ENCODE peak calls at places on chromosomes 4 and X, in nine cellular contexts. L, G, A, D, P, H, W, Z and K are unnamed samples.

GRCh38 chrX:292900-293897 is 12.0 kb downstream of the PLCXD1 start:
- DNase-seq in P (no peak), D (no peak), H (no peak), Z (no peak), G (no peak), A (no peak), W (no peak), L (no peak), K (no peak)

GRCh38 chrX:153723351-153724251 is 586 bp downstream of the BCAP31 start:
- DNase-seq in A (peak), L (peak), G (no peak), Z (peak), W (peak), P (peak), D (no peak), H (no peak), K (peak)

GRCh38 chr4:8341691-8342090 is 72.1 kb downstream of the HTRA3 start:
- DNase-seq in Z (no peak), D (no peak), A (peak), H (no peak), L (no peak), P (no peak), G (no peak), W (no peak), K (no peak)

GRCh38 chr4:54513231-54513630 is 144.5 kb upstream of the KIT start:
- DNase-seq in W (no peak), L (no peak), P (no peak), Z (peak), G (peak), D (no peak), H (no peak), A (no peak), K (peak)

GRCh38 chr4:79163981-79164490 is 161.8 kb downstream of the NAA11 start:
- DNase-seq in W (no peak), P (no peak), Z (no peak), G (no peak), L (no peak), H (no peak), A (no peak), D (no peak), K (no peak)

GRCh38 chr4:150679767-150680088 is 97.8 kb downstream of the MAB21L2 start:
- DNase-seq in P (no peak), G (no peak), A (no peak), Z (peak), W (no peak), D (no peak), L (no peak), H (no peak), K (no peak)

GRCh38 chrX:40105016-40105790 is 7.4 kb upstream of the BCOR start:
- DNase-seq in A (peak), H (peak), L (no peak), Z (peak), G (no peak), P (peak), D (no peak), W (no peak), K (no peak)

GRCh38 chr4:90357117-90357710 is 230.0 kb downstream of the CCSER1 start:
- DNase-seq in L (no peak), H (no peak), P (no peak), D (no peak), A (no peak), Z (peak), W (no peak), G (peak), K (peak)

GRCh38 chr4:125849869-125850268 is 535.1 kb downstream of the FAT4 start:
- DNase-seq in L (no peak), P (no peak), D (no peak), H (no peak), Z (peak), W (no peak), A (no peak), G (peak), K (peak)

GRCh38 chrX:153825042-153825441 is 5.3 kb downstream of the PDZD4 start:
- DNase-seq in W (no peak), A (peak), P (no peak), Z (no peak), G (no peak), H (no peak), D (no peak), L (no peak), K (no peak)

GRCh38 chrX:47585273-47585672 is 3.0 kb downstream of the TIMP1 start:
- DNase-seq in L (no peak), P (no peak), Z (peak), H (peak), D (no peak), W (no peak), A (no peak), G (no peak), K (no peak)

GRCh38 chr4:177671387-177671786 is 229.2 kb upstream of the AGA start:
- DNase-seq in H (no peak), Z (no peak), D (no peak), L (no peak), P (no peak), A (no peak), W (no peak), G (no peak), K (no peak)

GRCh38 chrX:116204947-116205346 is 34.4 kb downstream of the AGTR2 start:
- DNase-seq in Z (peak), D (no peak), G (no peak), W (no peak), H (no peak), P (no peak), A (no peak), L (no peak), K (peak)

GRCh38 chr4:141346144-141346543 is 125.4 kb downstream of the ZNF330 start:
- DNase-seq in P (no peak), D (no peak), A (no peak), W (no peak), G (no peak), Z (peak), L (no peak), H (no peak), K (peak)

GRCh38 chrX:105973387-105973739 is 65.2 kb downstream of the SERPINA7 start:
- DNase-seq in P (no peak), H (no peak), W (no peak), A (no peak), L (no peak), D (no peak), Z (no peak), G (no peak), K (no peak)

GRCh38 chr4:66927937-66928336 is 617.4 kb downstream of the CENPC start:
- DNase-seq in Z (no peak), W (no peak), A (no peak), P (no peak), H (no peak), G (no peak), D (no peak), L (no peak), K (no peak)

GRCh38 chrX:134603806-134604700 is 54.2 kb downstream of the PLAC1 start:
- DNase-seq in Z (peak), A (no peak), P (no peak), L (no peak), G (peak), D (no peak), W (no peak), H (no peak), K (peak)

GRCh38 chr4:98694076-98694475 is 35.7 kb upstream of the TSPAN5 start:
- DNase-seq in Z (no peak), W (no peak), A (no peak), P (no peak), H (no peak), G (no peak), L (no peak), D (no peak), K (no peak)

GRCh38 chrX:122219735-122220134 is 964.3 kb upstream of the GRIA3 start:
- DNase-seq in H (no peak), W (no peak), L (no peak), P (no peak), G (no peak), A (no peak), D (no peak), Z (no peak), K (no peak)

GRCh38 chrX:17496407-17496806 is 121.4 kb downstream of the NHS start:
- DNase-seq in D (no peak), L (no peak), A (no peak), H (no peak), Z (no peak), P (no peak), W (no peak), G (no peak), K (no peak)

GRCh38 chr4:101347267-101347556 is at the start of gene PPP3CA:
- DNase-seq in W (no peak), L (no peak), H (no peak), Z (no peak), G (no peak), D (no peak), A (no peak), P (no peak), K (no peak)

GRCh38 chr4:168705121-168705520 is 208.3 kb downstream of the PALLD start:
- DNase-seq in L (no peak), G (no peak), D (no peak), H (no peak), A (no peak), W (no peak), P (no peak), Z (no peak), K (no peak)

GRCh38 chrX:149848855-149849254 is 32.1 kb upstream of the MAGEA8 start:
- DNase-seq in G (no peak), D (no peak), A (no peak), L (no peak), Z (no peak), P (no peak), H (no peak), W (no peak), K (no peak)

GRCh38 chrX:39518451-39519212 is 579.1 kb downstream of the BCOR start:
- DNase-seq in W (no peak), D (peak), H (no peak), Z (no peak), A (peak), P (no peak), L (no peak), G (no peak), K (no peak)

GRCh38 chrX:24396236-24396929 is 35.9 kb downstream of the SUPT20HL1 start:
- DNase-seq in D (no peak), W (no peak), L (no peak), Z (peak), A (no peak), H (no peak), P (no peak), G (peak), K (no peak)